ENCODE peak calls at places on chromosomes 13 and 19, in ten cellular contexts. One of them, this sample, is unnamed. For H3K4me1 and H3K9me3, the result is how much of the 10 kb centered on the place peaks cover.

GRCh38 chr19:38004505-38005223 is 97.7 kb downstream of the SIPA1L3 start:
- DNase-seq in right cardiac atrium: peak
- DNase-seq in tibial artery: peak
- DNase-seq in left lung: peak
- DNase-seq in pancreas: no peak
- DNase-seq in heart left ventricle: peak
- DNase-seq in effector memory CD4-positive, alpha-beta T cell: no peak
- DNase-seq in neuronal stem cell: peak
- DNase-seq in stomach: peak
- DNase-seq in thyroid gland: peak
- DNase-seq in this sample: peak

GRCh38 chr19:10580979-10581631 is 6.0 kb downstream of the AP1M2 start:
- DNase-seq in right cardiac atrium: peak
- DNase-seq in tibial artery: peak
- DNase-seq in left lung: peak
- DNase-seq in pancreas: peak
- DNase-seq in heart left ventricle: peak
- DNase-seq in effector memory CD4-positive, alpha-beta T cell: peak
- DNase-seq in neuronal stem cell: peak
- DNase-seq in stomach: peak
- DNase-seq in thyroid gland: peak
- DNase-seq in this sample: peak

GRCh38 chr19:6424190-6424938 is at the start of gene KHSRP:
- DNase-seq in right cardiac atrium: peak
- DNase-seq in tibial artery: no peak
- DNase-seq in left lung: no peak
- DNase-seq in pancreas: peak
- DNase-seq in heart left ventricle: no peak
- DNase-seq in effector memory CD4-positive, alpha-beta T cell: peak
- DNase-seq in neuronal stem cell: no peak
- DNase-seq in stomach: no peak
- DNase-seq in thyroid gland: peak
- DNase-seq in this sample: no peak

GRCh38 chr19:45331411-45331810 is 8.7 kb upstream of the CKM start:
- DNase-seq in right cardiac atrium: no peak
- DNase-seq in tibial artery: no peak
- DNase-seq in left lung: no peak
- DNase-seq in pancreas: no peak
- DNase-seq in heart left ventricle: no peak
- DNase-seq in effector memory CD4-positive, alpha-beta T cell: no peak
- DNase-seq in neuronal stem cell: no peak
- DNase-seq in stomach: no peak
- DNase-seq in thyroid gland: no peak
- DNase-seq in this sample: no peak

GRCh38 chr19:2315818-2316353 is 7.9 kb upstream of the LINGO3 start:
- DNase-seq in right cardiac atrium: peak
- DNase-seq in tibial artery: peak
- DNase-seq in left lung: peak
- DNase-seq in pancreas: peak
- DNase-seq in heart left ventricle: peak
- DNase-seq in effector memory CD4-positive, alpha-beta T cell: no peak
- DNase-seq in neuronal stem cell: peak
- DNase-seq in stomach: peak
- DNase-seq in thyroid gland: peak
- DNase-seq in this sample: no peak

GRCh38 chr13:30047154-30047874 is 196.9 kb upstream of the UBL3 start:
- DNase-seq in right cardiac atrium: no peak
- DNase-seq in tibial artery: no peak
- DNase-seq in left lung: no peak
- DNase-seq in pancreas: no peak
- DNase-seq in heart left ventricle: no peak
- DNase-seq in effector memory CD4-positive, alpha-beta T cell: no peak
- DNase-seq in neuronal stem cell: no peak
- DNase-seq in stomach: no peak
- DNase-seq in thyroid gland: no peak
- DNase-seq in this sample: no peak

GRCh38 chr19:33239223-33239975 is 13.7 kb upstream of the SLC7A10 start:
- DNase-seq in right cardiac atrium: no peak
- DNase-seq in tibial artery: no peak
- DNase-seq in left lung: no peak
- DNase-seq in pancreas: no peak
- DNase-seq in heart left ventricle: no peak
- DNase-seq in effector memory CD4-positive, alpha-beta T cell: no peak
- DNase-seq in neuronal stem cell: no peak
- DNase-seq in stomach: no peak
- DNase-seq in thyroid gland: no peak
- DNase-seq in this sample: no peak

GRCh38 chr13:101323601-101324000 is 92.7 kb downstream of the NALCN start:
- DNase-seq in right cardiac atrium: no peak
- DNase-seq in tibial artery: no peak
- DNase-seq in left lung: no peak
- DNase-seq in pancreas: no peak
- DNase-seq in heart left ventricle: no peak
- DNase-seq in effector memory CD4-positive, alpha-beta T cell: no peak
- DNase-seq in neuronal stem cell: no peak
- DNase-seq in stomach: no peak
- DNase-seq in thyroid gland: no peak
- DNase-seq in this sample: no peak

GRCh38 chr13:33401238-33401637 is 115.7 kb upstream of the STARD13 start:
- DNase-seq in right cardiac atrium: no peak
- DNase-seq in tibial artery: no peak
- DNase-seq in left lung: peak
- DNase-seq in pancreas: no peak
- DNase-seq in heart left ventricle: peak
- DNase-seq in effector memory CD4-positive, alpha-beta T cell: no peak
- DNase-seq in neuronal stem cell: no peak
- DNase-seq in stomach: peak
- DNase-seq in thyroid gland: peak
- DNase-seq in this sample: peak

GRCh38 chr13:105471683-105472082 is 1063.8 kb downstream of the EFNB2 start:
- DNase-seq in right cardiac atrium: no peak
- DNase-seq in tibial artery: no peak
- DNase-seq in left lung: no peak
- DNase-seq in pancreas: no peak
- DNase-seq in heart left ventricle: no peak
- DNase-seq in effector memory CD4-positive, alpha-beta T cell: no peak
- DNase-seq in neuronal stem cell: no peak
- DNase-seq in stomach: no peak
- DNase-seq in thyroid gland: no peak
- DNase-seq in this sample: no peak

GRCh38 chr19:53057904-53058579 is 13.5 kb downstream of the ERVV-2 start:
- DNase-seq in right cardiac atrium: peak
- DNase-seq in tibial artery: no peak
- DNase-seq in left lung: no peak
- DNase-seq in pancreas: no peak
- DNase-seq in heart left ventricle: peak
- DNase-seq in effector memory CD4-positive, alpha-beta T cell: no peak
- DNase-seq in neuronal stem cell: no peak
- DNase-seq in stomach: no peak
- DNase-seq in thyroid gland: peak
- DNase-seq in this sample: no peak

GRCh38 chr19:55178781-55179569 is 1.1 kb downstream of the SYT5 start:
- DNase-seq in right cardiac atrium: peak
- DNase-seq in tibial artery: no peak
- DNase-seq in left lung: peak
- DNase-seq in pancreas: peak
- DNase-seq in heart left ventricle: peak
- DNase-seq in effector memory CD4-positive, alpha-beta T cell: peak
- DNase-seq in neuronal stem cell: peak
- DNase-seq in stomach: peak
- DNase-seq in thyroid gland: peak
- DNase-seq in this sample: no peak
- H3K4me3 ChIP-seq in right cardiac atrium: peak
- H3K4me3 ChIP-seq in tibial artery: peak
- H3K4me3 ChIP-seq in left lung: peak
- H3K4me3 ChIP-seq in pancreas: peak
- H3K4me3 ChIP-seq in heart left ventricle: peak
- H3K4me3 ChIP-seq in effector memory CD4-positive, alpha-beta T cell: peak
- H3K4me3 ChIP-seq in neuronal stem cell: peak
- H3K4me3 ChIP-seq in stomach: peak
- H3K4me3 ChIP-seq in thyroid gland: no peak
- H3K4me3 ChIP-seq in this sample: peak

GRCh38 chr19:42125536-42125935 is 6.7 kb downstream of the POU2F2 start:
- DNase-seq in right cardiac atrium: no peak
- DNase-seq in tibial artery: no peak
- DNase-seq in left lung: no peak
- DNase-seq in pancreas: no peak
- DNase-seq in heart left ventricle: no peak
- DNase-seq in effector memory CD4-positive, alpha-beta T cell: no peak
- DNase-seq in neuronal stem cell: no peak
- DNase-seq in stomach: no peak
- DNase-seq in thyroid gland: no peak
- DNase-seq in this sample: no peak

GRCh38 chr19:42124386-42124901 is 7.8 kb downstream of the POU2F2 start:
- DNase-seq in right cardiac atrium: no peak
- DNase-seq in tibial artery: no peak
- DNase-seq in left lung: no peak
- DNase-seq in pancreas: no peak
- DNase-seq in heart left ventricle: no peak
- DNase-seq in effector memory CD4-positive, alpha-beta T cell: no peak
- DNase-seq in neuronal stem cell: no peak
- DNase-seq in stomach: no peak
- DNase-seq in thyroid gland: no peak
- DNase-seq in this sample: no peak

GRCh38 chr19:42121666-42122069 is 10.6 kb downstream of the POU2F2 start:
- DNase-seq in right cardiac atrium: peak
- DNase-seq in tibial artery: peak
- DNase-seq in left lung: peak
- DNase-seq in pancreas: no peak
- DNase-seq in heart left ventricle: peak
- DNase-seq in effector memory CD4-positive, alpha-beta T cell: peak
- DNase-seq in neuronal stem cell: no peak
- DNase-seq in stomach: no peak
- DNase-seq in thyroid gland: peak
- DNase-seq in this sample: no peak

GRCh38 chr19:42122691-42123607 is 9.3 kb downstream of the POU2F2 start:
- DNase-seq in right cardiac atrium: no peak
- DNase-seq in tibial artery: no peak
- DNase-seq in left lung: no peak
- DNase-seq in pancreas: no peak
- DNase-seq in heart left ventricle: no peak
- DNase-seq in effector memory CD4-positive, alpha-beta T cell: peak
- DNase-seq in neuronal stem cell: no peak
- DNase-seq in stomach: no peak
- DNase-seq in thyroid gland: no peak
- DNase-seq in this sample: no peak

DNA sequence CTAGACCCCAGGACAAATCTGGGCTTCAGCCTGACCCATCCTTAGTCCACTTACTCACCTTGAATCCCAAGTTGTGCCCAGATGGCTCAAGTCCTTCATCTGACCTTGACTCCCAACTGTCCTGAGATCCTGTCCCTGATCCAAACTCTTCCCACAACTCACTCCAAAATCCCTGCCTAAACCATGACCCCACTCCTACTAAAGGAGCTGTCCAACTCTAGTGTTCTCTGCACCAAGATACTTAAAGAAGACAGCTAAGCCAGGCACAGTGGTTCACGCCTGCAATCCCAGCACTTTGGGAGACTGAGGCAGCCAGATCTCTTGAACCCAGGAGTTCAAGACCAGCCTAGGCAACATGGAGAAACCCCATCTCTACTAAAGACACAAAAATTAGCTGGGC is 8.5 kb downstream of the POU2F2 start:
- DNase-seq in right cardiac atrium: no peak
- DNase-seq in tibial artery: no peak
- DNase-seq in left lung: no peak
- DNase-seq in pancreas: no peak
- DNase-seq in heart left ventricle: no peak
- DNase-seq in effector memory CD4-positive, alpha-beta T cell: no peak
- DNase-seq in neuronal stem cell: no peak
- DNase-seq in stomach: no peak
- DNase-seq in thyroid gland: no peak
- DNase-seq in this sample: no peak
- H3K4me1 ChIP-seq in right cardiac atrium: under half
- H3K4me1 ChIP-seq in tibial artery: under half
- H3K4me1 ChIP-seq in left lung: under half
- H3K4me1 ChIP-seq in pancreas: under half
- H3K4me1 ChIP-seq in heart left ventricle: under half
- H3K4me1 ChIP-seq in effector memory CD4-positive, alpha-beta T cell: under half
- H3K4me1 ChIP-seq in neuronal stem cell: under half
- H3K4me1 ChIP-seq in stomach: under half
- H3K4me1 ChIP-seq in thyroid gland: under half
- H3K4me1 ChIP-seq in this sample: under half

GRCh38 chr19:40492274-40492673 is 25.5 kb downstream of the SPTBN4 start:
- DNase-seq in right cardiac atrium: no peak
- DNase-seq in tibial artery: no peak
- DNase-seq in left lung: no peak
- DNase-seq in pancreas: no peak
- DNase-seq in heart left ventricle: no peak
- DNase-seq in effector memory CD4-positive, alpha-beta T cell: no peak
- DNase-seq in neuronal stem cell: no peak
- DNase-seq in stomach: no peak
- DNase-seq in thyroid gland: no peak
- DNase-seq in this sample: no peak

GRCh38 chr19:40486017-40486416 is 19.2 kb downstream of the SPTBN4 start:
- DNase-seq in right cardiac atrium: no peak
- DNase-seq in tibial artery: no peak
- DNase-seq in left lung: no peak
- DNase-seq in pancreas: no peak
- DNase-seq in heart left ventricle: no peak
- DNase-seq in effector memory CD4-positive, alpha-beta T cell: no peak
- DNase-seq in neuronal stem cell: no peak
- DNase-seq in stomach: no peak
- DNase-seq in thyroid gland: no peak
- DNase-seq in this sample: no peak

GRCh38 chr19:40493778-40494177 is 27.0 kb downstream of the SPTBN4 start:
- DNase-seq in right cardiac atrium: no peak
- DNase-seq in tibial artery: no peak
- DNase-seq in left lung: no peak
- DNase-seq in pancreas: no peak
- DNase-seq in heart left ventricle: no peak
- DNase-seq in effector memory CD4-positive, alpha-beta T cell: no peak
- DNase-seq in neuronal stem cell: no peak
- DNase-seq in stomach: no peak
- DNase-seq in thyroid gland: no peak
- DNase-seq in this sample: no peak

GRCh38 chr19:40494191-40494838 is 27.5 kb downstream of the SPTBN4 start:
- DNase-seq in right cardiac atrium: no peak
- DNase-seq in tibial artery: no peak
- DNase-seq in left lung: no peak
- DNase-seq in pancreas: no peak
- DNase-seq in heart left ventricle: no peak
- DNase-seq in effector memory CD4-positive, alpha-beta T cell: no peak
- DNase-seq in neuronal stem cell: no peak
- DNase-seq in stomach: no peak
- DNase-seq in thyroid gland: no peak
- DNase-seq in this sample: no peak

GRCh38 chr19:40489882-40490230 is 23.1 kb downstream of the SPTBN4 start:
- DNase-seq in right cardiac atrium: no peak
- DNase-seq in tibial artery: no peak
- DNase-seq in left lung: no peak
- DNase-seq in pancreas: no peak
- DNase-seq in heart left ventricle: no peak
- DNase-seq in effector memory CD4-positive, alpha-beta T cell: no peak
- DNase-seq in neuronal stem cell: no peak
- DNase-seq in stomach: no peak
- DNase-seq in thyroid gland: no peak
- DNase-seq in this sample: no peak
- H3K9me3 ChIP-seq in right cardiac atrium: under half
- H3K9me3 ChIP-seq in tibial artery: under half
- H3K9me3 ChIP-seq in left lung: under half
- H3K9me3 ChIP-seq in pancreas: under half
- H3K9me3 ChIP-seq in heart left ventricle: under half
- H3K9me3 ChIP-seq in effector memory CD4-positive, alpha-beta T cell: under half
- H3K9me3 ChIP-seq in neuronal stem cell: under half
- H3K9me3 ChIP-seq in stomach: under half
- H3K9me3 ChIP-seq in thyroid gland: under half
- H3K9me3 ChIP-seq in this sample: under half

GRCh38 chr19:34504809-34505291 is 23.3 kb downstream of the WTIP start:
- DNase-seq in right cardiac atrium: peak
- DNase-seq in tibial artery: no peak
- DNase-seq in left lung: peak
- DNase-seq in pancreas: no peak
- DNase-seq in heart left ventricle: no peak
- DNase-seq in effector memory CD4-positive, alpha-beta T cell: no peak
- DNase-seq in neuronal stem cell: no peak
- DNase-seq in stomach: no peak
- DNase-seq in thyroid gland: no peak
- DNase-seq in this sample: peak
- H3K4me3 ChIP-seq in right cardiac atrium: no peak
- H3K4me3 ChIP-seq in tibial artery: no peak
- H3K4me3 ChIP-seq in left lung: no peak
- H3K4me3 ChIP-seq in pancreas: no peak
- H3K4me3 ChIP-seq in heart left ventricle: no peak
- H3K4me3 ChIP-seq in effector memory CD4-positive, alpha-beta T cell: no peak
- H3K4me3 ChIP-seq in neuronal stem cell: no peak
- H3K4me3 ChIP-seq in stomach: no peak
- H3K4me3 ChIP-seq in thyroid gland: no peak
- H3K4me3 ChIP-seq in this sample: no peak

This sample was measured in breast epithelium.